ENCODE peak calls at places on chromosomes 7 and 10, in eight cellular contexts. K, B, S, X, E, I, H and F are unnamed samples.
A peak's percentile ranks its signal among the peaks of the same experiment; 100 is the strongest.

GRCh38 chr7:135995751-135996150 is 18.6 kb upstream of the MTPN start:
- DNase-seq in S (no peak), H (no peak), K (no peak), I (no peak), X (no peak), B (no peak), E (no peak), F (no peak)

GRCh38 chr7:143490719-143491306 is 13.1 kb downstream of the TAS2R41 start:
- DNase-seq in E (no peak), H (peak; percentile 39), B (no peak), X (no peak), S (peak; percentile 48), K (peak; percentile 32), I (no peak), F (no peak)

GRCh38 chr10:111203615-111204014 is 126.8 kb downstream of the ADRA2A start:
- DNase-seq in S (no peak), I (no peak), K (no peak), B (no peak), H (no peak), X (peak; percentile 43), E (no peak), F (peak; percentile 27)

GRCh38 chr7:134284952-134285351 is 31.8 kb downstream of the SLC35B4 start:
- DNase-seq in E (no peak), B (no peak), K (no peak), H (no peak), X (no peak), S (no peak), I (no peak), F (no peak)

GRCh38 chr7:44259547-44260457 is 59.0 kb downstream of the YKT6 start:
- DNase-seq in S (no peak), B (peak; percentile 99), E (peak; percentile 53), K (no peak), H (peak; percentile 38), X (peak; percentile 57), I (peak; percentile 90), F (peak; percentile 47)

GRCh38 chr10:6200588-6201510 is 1.9 kb upstream of the PFKFB3 start:
- DNase-seq in B (no peak), S (peak; percentile 38), X (no peak), E (no peak), H (peak; percentile 56), K (peak; percentile 38), I (no peak), F (peak; percentile 62)

GRCh38 chr10:81949283-81949682 is 74.3 kb downstream of the NRG3 start:
- DNase-seq in E (no peak), S (no peak), I (no peak), K (no peak), B (no peak), H (no peak), X (no peak), F (no peak)

GRCh38 chr7:25860206-25860881 is 291.7 kb upstream of the NFE2L3 start:
- DNase-seq in K (peak; percentile 47), B (peak; percentile 64), E (no peak), H (no peak), X (no peak), I (no peak), S (peak; percentile 48), F (no peak)

GRCh38 chr7:129434846-129435318 is 650 bp downstream of the STRIP2 start:
- DNase-seq in S (peak; percentile 42), H (no peak), X (no peak), E (no peak), K (peak; percentile 43), B (peak; percentile 10), I (peak; percentile 2), F (peak; percentile 16)

GRCh38 chr10:125035588-125036298 is 93.8 kb downstream of the ZRANB1 start:
- DNase-seq in X (no peak), K (no peak), E (no peak), I (no peak), S (no peak), B (no peak), H (no peak), F (no peak)

GRCh38 chr7:49479936-49480544 is 293.4 kb upstream of the VWC2 start:
- DNase-seq in X (no peak), I (no peak), E (no peak), H (no peak), K (no peak), S (no peak), B (no peak), F (no peak)

GRCh38 chr10:109912335-109913282 is 10.7 kb downstream of the XPNPEP1 start:
- DNase-seq in E (no peak), I (no peak), X (no peak), K (no peak), B (no peak), S (no peak), H (peak; percentile 45), F (no peak)

GRCh38 chr7:150941983-150942590 is 36.0 kb downstream of the KCNH2 start:
- DNase-seq in H (peak; percentile 76), I (no peak), B (no peak), K (no peak), S (peak; percentile 60), X (peak; percentile 72), E (no peak), F (no peak)

GRCh38 chr7:143519411-143520131 is 41.9 kb downstream of the TAS2R41 start:
- DNase-seq in K (no peak), X (peak; percentile 39), E (no peak), B (peak; percentile 44), S (no peak), I (peak; percentile 92), H (no peak), F (no peak)

GRCh38 chr7:2079332-2080068 is 153.2 kb downstream of the MAD1L1 start:
- DNase-seq in H (peak; percentile 52), E (no peak), K (no peak), S (no peak), I (no peak), B (no peak), X (no peak), F (no peak)

GRCh38 chr7:2968176-2968575 is 75.5 kb downstream of the CARD11 start:
- DNase-seq in X (no peak), K (no peak), E (no peak), H (no peak), B (no peak), I (no peak), S (no peak), F (no peak)

GRCh38 chr10:113226404-113226803 is 276.4 kb downstream of the TCF7L2 start:
- DNase-seq in H (no peak), S (no peak), X (no peak), I (no peak), E (peak; percentile 24), B (no peak), K (no peak), F (no peak)

GRCh38 chr7:20141666-20142065 is 75.5 kb downstream of the MACC1 start:
- DNase-seq in X (no peak), H (no peak), E (no peak), S (no peak), K (no peak), I (peak; percentile 14), B (no peak), F (peak; percentile 12)

GRCh38 chr7:96648784-96649183 is 60.9 kb downstream of the SEM1 start:
- DNase-seq in X (no peak), H (no peak), S (peak; percentile 13), B (no peak), I (no peak), K (no peak), E (no peak), F (no peak)

GRCh38 chr7:150399861-150400778 is 21.0 kb downstream of the ZNF775 start:
- DNase-seq in S (peak; percentile 10), I (peak; percentile 21), H (no peak), X (no peak), B (no peak), E (no peak), K (no peak), F (no peak)

GRCh38 chr10:124516181-124516580 is 54.6 kb downstream of the LHPP start:
- DNase-seq in S (no peak), H (no peak), K (no peak), B (no peak), I (no peak), X (no peak), E (no peak), F (no peak)

GRCh38 chr7:18499407-18500197 is 4.1 kb downstream of the HDAC9 start:
- DNase-seq in B (no peak), X (no peak), K (no peak), H (no peak), I (no peak), E (peak; percentile 44), S (no peak), F (peak; percentile 38)

GRCh38 chr10:18298256-18298655 is 158.0 kb downstream of the CACNB2 start:
- DNase-seq in I (no peak), K (no peak), B (no peak), X (no peak), E (no peak), H (no peak), S (no peak), F (no peak)

GRCh38 chr10:77386833-77387232 is 250.8 kb downstream of the KCNMA1 start:
- DNase-seq in S (no peak), B (peak; percentile 79), I (peak; percentile 74), E (no peak), K (no peak), H (no peak), X (no peak), F (no peak)

GRCh38 chr10:113035724-113036312 is 85.8 kb downstream of the TCF7L2 start:
- DNase-seq in B (no peak), E (no peak), K (no peak), X (no peak), S (no peak), I (no peak), H (peak; percentile 59), F (no peak)

DNA sequence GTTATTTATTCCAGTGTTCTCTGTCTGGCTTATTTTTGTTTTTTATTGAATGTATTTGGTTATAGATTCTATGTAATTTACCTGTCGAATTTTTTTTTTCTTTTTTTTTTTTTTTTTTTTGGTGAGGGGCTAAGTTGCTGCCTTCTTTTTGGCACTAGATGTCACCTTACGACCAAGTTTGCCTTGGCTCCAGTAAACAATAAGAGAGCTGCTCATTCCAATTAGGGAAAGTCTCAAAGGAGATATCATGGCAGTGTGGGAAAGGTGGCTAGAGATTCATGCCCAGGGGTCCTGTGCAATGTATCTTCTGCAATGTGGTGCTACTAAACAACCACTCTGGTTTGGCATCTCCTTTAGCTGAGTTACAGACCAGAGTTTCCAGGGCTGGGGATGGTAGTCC is 84.0 kb downstream of the PTPN20 start:
- DNase-seq in H (no peak), E (no peak), I (no peak), K (no peak), B (no peak), X (no peak), S (no peak), F (no peak)
- TF ChIP-seq CTCF in H (no peak), E (no peak), I (no peak), K (no peak), B (no peak), X (no peak), S (no peak), F (no peak)

GRCh38 chr10:11880169-11881027 is 57.2 kb downstream of the PROSER2 start:
- DNase-seq in H (no peak), S (peak; percentile 62), E (no peak), K (no peak), B (no peak), X (no peak), I (no peak), F (no peak)
- TF ChIP-seq CTCF in H (no peak), S (no peak), E (no peak), K (no peak), B (no peak), X (no peak), I (no peak), F (no peak)

GRCh38 chr10:104028146-104028545 is 57.5 kb downstream of the COL17A1 start:
- DNase-seq in X (no peak), I (peak; percentile 21), E (no peak), H (no peak), K (peak; percentile 38), B (no peak), S (peak; percentile 52), F (no peak)
- TF ChIP-seq CTCF in X (peak; percentile 69), I (peak; percentile 76), E (no peak), H (no peak), K (no peak), B (peak; percentile 46), S (no peak), F (no peak)

GRCh38 chr10:68331455-68332258 is at the start of gene HNRNPH3:
- DNase-seq in K (peak; percentile 99), X (peak; percentile 98), I (peak; percentile 93), E (peak; percentile 98), S (peak; percentile 99), H (peak; percentile 99), B (peak; percentile 97), F (peak; percentile 99)
- TF ChIP-seq CTCF in K (no peak), X (peak; percentile 35), I (no peak), E (no peak), S (no peak), H (no peak), B (no peak), F (peak; percentile 37)